ENCODE peak calls at places on chromosomes 12 and 14, in nine cellular contexts. One of them, this sample, is unnamed.
A peak's percentile ranks its signal among the peaks of the same experiment; 100 is the strongest.

GRCh38 chr12:96752211-96752610 is 154.8 kb upstream of the NEDD1 start:
- DNase-seq in hepatocyte: no peak
- DNase-seq in OCI-LY7: no peak
- DNase-seq in GM23338: no peak
- DNase-seq in MM.1S: no peak
- DNase-seq in neural progenitor cell: no peak
- DNase-seq in HCT116: no peak
- DNase-seq in SK-N-SH: no peak
- DNase-seq in GM23248: no peak
- DNase-seq in this sample: no peak

GRCh38 chr14:33767721-33768457 is 183.0 kb downstream of the EGLN3 start:
- DNase-seq in GM23248: peak; percentile 44
- DNase-seq in hepatocyte: no peak
- DNase-seq in GM23338: no peak
- DNase-seq in neural progenitor cell: no peak
- DNase-seq in HCT116: no peak
- DNase-seq in OCI-LY7: no peak
- DNase-seq in SK-N-SH: no peak
- DNase-seq in MM.1S: no peak
- DNase-seq in this sample: no peak

GRCh38 chr12:104793280-104793679 is 164.8 kb downstream of the SLC41A2 start:
- DNase-seq in GM23338: no peak
- DNase-seq in neural progenitor cell: no peak
- DNase-seq in SK-N-SH: no peak
- DNase-seq in MM.1S: no peak
- DNase-seq in OCI-LY7: no peak
- DNase-seq in HCT116: no peak
- DNase-seq in hepatocyte: no peak
- DNase-seq in GM23248: peak; percentile 92
- DNase-seq in this sample: no peak

GRCh38 chr12:97556201-97556824 is 93.7 kb downstream of the RMST start:
- DNase-seq in SK-N-SH: peak; percentile 33
- DNase-seq in hepatocyte: peak; percentile 19
- DNase-seq in MM.1S: no peak
- DNase-seq in neural progenitor cell: peak; percentile 31
- DNase-seq in HCT116: no peak
- DNase-seq in GM23338: peak; percentile 35
- DNase-seq in GM23248: peak; percentile 13
- DNase-seq in OCI-LY7: peak; percentile 1
- DNase-seq in this sample: peak; percentile 84

GRCh38 chr12:89350661-89351488 is 1.4 kb downstream of the DUSP6 start:
- DNase-seq in HCT116: no peak
- DNase-seq in GM23338: no peak
- DNase-seq in GM23248: peak; percentile 42
- DNase-seq in SK-N-SH: no peak
- DNase-seq in OCI-LY7: no peak
- DNase-seq in MM.1S: peak; percentile 66
- DNase-seq in hepatocyte: peak; percentile 16
- DNase-seq in neural progenitor cell: peak; percentile 31
- DNase-seq in this sample: no peak

GRCh38 chr12:104859144-104859543 is 98.9 kb downstream of the SLC41A2 start:
- DNase-seq in neural progenitor cell: no peak
- DNase-seq in GM23248: peak; percentile 66
- DNase-seq in SK-N-SH: no peak
- DNase-seq in OCI-LY7: no peak
- DNase-seq in GM23338: no peak
- DNase-seq in HCT116: no peak
- DNase-seq in hepatocyte: no peak
- DNase-seq in MM.1S: no peak
- DNase-seq in this sample: peak; percentile 94

GRCh38 chr14:26281280-26281998 is 316.4 kb downstream of the NOVA1 start:
- DNase-seq in MM.1S: no peak
- DNase-seq in HCT116: no peak
- DNase-seq in hepatocyte: peak; percentile 37
- DNase-seq in GM23248: peak; percentile 86
- DNase-seq in GM23338: peak; percentile 75
- DNase-seq in neural progenitor cell: no peak
- DNase-seq in SK-N-SH: no peak
- DNase-seq in OCI-LY7: no peak
- DNase-seq in this sample: peak; percentile 82

GRCh38 chr12:49866859-49867579 is 24.1 kb upstream of the BCDIN3D start:
- DNase-seq in MM.1S: peak; percentile 58
- DNase-seq in OCI-LY7: peak; percentile 77
- DNase-seq in neural progenitor cell: peak; percentile 79
- DNase-seq in GM23338: peak; percentile 90
- DNase-seq in SK-N-SH: peak; percentile 89
- DNase-seq in hepatocyte: peak; percentile 83
- DNase-seq in GM23248: peak; percentile 69
- DNase-seq in HCT116: peak; percentile 52
- DNase-seq in this sample: peak; percentile 87

GRCh38 chr12:124379379-124379937 is 84.6 kb downstream of the RFLNA start:
- DNase-seq in neural progenitor cell: no peak
- DNase-seq in OCI-LY7: no peak
- DNase-seq in GM23248: no peak
- DNase-seq in MM.1S: no peak
- DNase-seq in SK-N-SH: no peak
- DNase-seq in GM23338: no peak
- DNase-seq in hepatocyte: no peak
- DNase-seq in HCT116: no peak
- DNase-seq in this sample: no peak

GRCh38 chr12:124380793-124381453 is 86.0 kb downstream of the RFLNA start:
- DNase-seq in HCT116: no peak
- DNase-seq in OCI-LY7: no peak
- DNase-seq in MM.1S: no peak
- DNase-seq in neural progenitor cell: no peak
- DNase-seq in GM23248: no peak
- DNase-seq in SK-N-SH: no peak
- DNase-seq in hepatocyte: no peak
- DNase-seq in GM23338: no peak
- DNase-seq in this sample: peak; percentile 51

GRCh38 chr12:124381454-124382207 is 86.7 kb downstream of the RFLNA start:
- DNase-seq in GM23338: no peak
- DNase-seq in hepatocyte: peak; percentile 47
- DNase-seq in GM23248: peak; percentile 90
- DNase-seq in SK-N-SH: no peak
- DNase-seq in MM.1S: no peak
- DNase-seq in OCI-LY7: no peak
- DNase-seq in neural progenitor cell: no peak
- DNase-seq in HCT116: no peak
- DNase-seq in this sample: peak; percentile 91

GRCh38 chr12:124377981-124378509 is 83.2 kb downstream of the RFLNA start:
- DNase-seq in GM23338: no peak
- DNase-seq in neural progenitor cell: no peak
- DNase-seq in OCI-LY7: no peak
- DNase-seq in SK-N-SH: no peak
- DNase-seq in HCT116: no peak
- DNase-seq in hepatocyte: no peak
- DNase-seq in GM23248: no peak
- DNase-seq in MM.1S: no peak
- DNase-seq in this sample: no peak

DNA sequence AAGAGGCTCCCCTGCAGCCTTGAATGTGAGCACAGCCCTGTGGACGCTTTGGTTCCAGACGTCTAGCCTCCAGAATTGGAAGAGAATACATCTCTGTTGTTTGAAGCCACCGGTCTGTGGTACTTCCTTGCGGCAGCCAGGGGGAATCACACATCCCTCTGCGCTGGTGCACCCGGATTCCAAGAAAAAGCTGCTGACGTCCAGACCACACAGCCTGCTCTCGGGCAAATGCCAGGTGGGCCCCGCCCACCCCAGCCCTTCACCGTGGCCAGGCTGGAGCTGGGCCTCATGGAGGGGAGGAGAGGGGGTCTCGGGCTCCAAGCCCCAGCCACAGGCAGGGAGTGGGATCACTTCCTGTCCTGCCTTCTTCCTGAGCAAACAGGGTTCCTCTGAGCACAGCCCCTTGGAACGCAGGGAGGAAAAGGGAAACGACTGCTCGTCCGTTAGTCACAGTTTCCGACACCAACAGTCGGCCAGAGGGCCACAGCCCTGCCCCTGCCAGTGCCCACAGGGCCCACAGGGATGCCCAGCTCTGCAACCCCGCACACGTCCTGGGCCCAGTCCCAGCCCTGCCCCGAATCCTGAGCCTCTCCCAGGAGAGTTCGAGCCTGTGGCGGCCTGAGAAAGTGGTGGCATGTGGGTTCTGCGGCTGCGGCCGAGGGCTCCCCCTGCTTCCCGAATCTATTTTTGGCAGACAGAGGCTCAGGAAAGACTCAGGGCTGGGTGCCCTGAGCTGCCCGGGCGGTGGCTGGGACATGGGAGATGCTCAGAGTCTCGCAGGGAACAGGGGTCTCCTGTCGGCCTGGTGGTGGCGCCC is 85.3 kb downstream of the RFLNA start:
- DNase-seq in HCT116: no peak
- DNase-seq in SK-N-SH: no peak
- DNase-seq in MM.1S: no peak
- DNase-seq in hepatocyte: peak; percentile 73
- DNase-seq in GM23338: no peak
- DNase-seq in GM23248: peak; percentile 97
- DNase-seq in OCI-LY7: no peak
- DNase-seq in neural progenitor cell: peak; percentile 48
- DNase-seq in this sample: peak; percentile 97
- TF ChIP-seq EZH2phosphoT487 in HCT116: no peak
- TF ChIP-seq EZH2phosphoT487 in SK-N-SH: no peak
- TF ChIP-seq EZH2phosphoT487 in MM.1S: no peak
- TF ChIP-seq EZH2phosphoT487 in hepatocyte: no peak
- TF ChIP-seq EZH2phosphoT487 in GM23338: no peak
- TF ChIP-seq EZH2phosphoT487 in GM23248: no peak
- TF ChIP-seq EZH2phosphoT487 in OCI-LY7: no peak
- TF ChIP-seq EZH2phosphoT487 in neural progenitor cell: no peak
- TF ChIP-seq EZH2phosphoT487 in this sample: no peak

GRCh38 chr14:53881921-53882320 is 74.7 kb downstream of the BMP4 start:
- DNase-seq in HCT116: no peak
- DNase-seq in hepatocyte: no peak
- DNase-seq in neural progenitor cell: no peak
- DNase-seq in GM23338: no peak
- DNase-seq in OCI-LY7: no peak
- DNase-seq in SK-N-SH: no peak
- DNase-seq in MM.1S: no peak
- DNase-seq in GM23248: no peak
- DNase-seq in this sample: no peak
- TF ChIP-seq EZH2phosphoT487 in HCT116: no peak
- TF ChIP-seq EZH2phosphoT487 in hepatocyte: no peak
- TF ChIP-seq EZH2phosphoT487 in neural progenitor cell: no peak
- TF ChIP-seq EZH2phosphoT487 in GM23338: no peak
- TF ChIP-seq EZH2phosphoT487 in OCI-LY7: no peak
- TF ChIP-seq EZH2phosphoT487 in SK-N-SH: no peak
- TF ChIP-seq EZH2phosphoT487 in MM.1S: no peak
- TF ChIP-seq EZH2phosphoT487 in GM23248: no peak
- TF ChIP-seq EZH2phosphoT487 in this sample: no peak

GRCh38 chr12:109697877-109698468 is 15.7 kb upstream of the FAM222A start:
- DNase-seq in neural progenitor cell: peak; percentile 39
- DNase-seq in HCT116: no peak
- DNase-seq in hepatocyte: no peak
- DNase-seq in OCI-LY7: no peak
- DNase-seq in GM23338: no peak
- DNase-seq in MM.1S: no peak
- DNase-seq in GM23248: no peak
- DNase-seq in SK-N-SH: no peak
- DNase-seq in this sample: no peak

GRCh38 chr12:109702126-109702841 is 11.3 kb upstream of the FAM222A start:
- DNase-seq in hepatocyte: no peak
- DNase-seq in GM23338: no peak
- DNase-seq in neural progenitor cell: no peak
- DNase-seq in MM.1S: no peak
- DNase-seq in SK-N-SH: no peak
- DNase-seq in GM23248: no peak
- DNase-seq in HCT116: no peak
- DNase-seq in OCI-LY7: no peak
- DNase-seq in this sample: no peak

GRCh38 chr12:109698820-109699219 is 14.8 kb upstream of the FAM222A start:
- DNase-seq in HCT116: no peak
- DNase-seq in GM23248: no peak
- DNase-seq in MM.1S: no peak
- DNase-seq in neural progenitor cell: no peak
- DNase-seq in GM23338: no peak
- DNase-seq in hepatocyte: no peak
- DNase-seq in OCI-LY7: no peak
- DNase-seq in SK-N-SH: no peak
- DNase-seq in this sample: no peak

GRCh38 chr12:109703684-109704083 is 9.9 kb upstream of the FAM222A start:
- DNase-seq in hepatocyte: no peak
- DNase-seq in MM.1S: no peak
- DNase-seq in HCT116: no peak
- DNase-seq in OCI-LY7: no peak
- DNase-seq in GM23248: no peak
- DNase-seq in GM23338: no peak
- DNase-seq in neural progenitor cell: no peak
- DNase-seq in SK-N-SH: no peak
- DNase-seq in this sample: no peak

DNA sequence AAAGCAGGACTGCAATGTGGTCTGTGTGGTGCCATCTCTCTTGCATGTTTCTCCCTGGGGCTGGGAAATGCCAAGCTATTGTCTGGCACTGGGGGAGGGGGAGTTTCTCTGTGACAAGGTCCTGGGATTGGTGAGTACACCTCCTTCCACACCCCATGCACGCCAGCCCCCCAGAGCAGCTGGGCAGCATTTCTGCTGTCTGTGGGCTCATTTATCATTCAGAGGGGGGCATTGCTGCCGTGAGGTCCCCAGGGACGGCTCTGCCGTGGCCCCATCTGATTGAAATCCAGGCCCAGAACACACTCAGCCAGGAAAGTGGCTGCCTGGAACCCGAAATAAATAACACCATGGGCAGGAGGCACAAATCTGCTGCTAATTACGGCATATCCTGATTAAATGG is 12.6 kb upstream of the FAM222A start:
- DNase-seq in neural progenitor cell: no peak
- DNase-seq in GM23248: no peak
- DNase-seq in GM23338: no peak
- DNase-seq in OCI-LY7: no peak
- DNase-seq in hepatocyte: no peak
- DNase-seq in SK-N-SH: peak; percentile 78
- DNase-seq in HCT116: no peak
- DNase-seq in MM.1S: no peak
- DNase-seq in this sample: no peak
- TF ChIP-seq EZH2phosphoT487 in neural progenitor cell: no peak
- TF ChIP-seq EZH2phosphoT487 in GM23248: no peak
- TF ChIP-seq EZH2phosphoT487 in GM23338: no peak
- TF ChIP-seq EZH2phosphoT487 in OCI-LY7: no peak
- TF ChIP-seq EZH2phosphoT487 in hepatocyte: no peak
- TF ChIP-seq EZH2phosphoT487 in SK-N-SH: no peak
- TF ChIP-seq EZH2phosphoT487 in HCT116: no peak
- TF ChIP-seq EZH2phosphoT487 in MM.1S: no peak
- TF ChIP-seq EZH2phosphoT487 in this sample: no peak

GRCh38 chr12:12784116-12784515 is 1.3 kb upstream of the APOLD1 start:
- DNase-seq in hepatocyte: no peak
- DNase-seq in OCI-LY7: no peak
- DNase-seq in MM.1S: no peak
- DNase-seq in neural progenitor cell: no peak
- DNase-seq in GM23248: no peak
- DNase-seq in HCT116: no peak
- DNase-seq in SK-N-SH: no peak
- DNase-seq in GM23338: no peak
- DNase-seq in this sample: no peak

GRCh38 chr12:12786716-12787601 is 1.5 kb downstream of the APOLD1 start:
- DNase-seq in neural progenitor cell: peak; percentile 40
- DNase-seq in hepatocyte: peak; percentile 92
- DNase-seq in MM.1S: peak; percentile 86
- DNase-seq in SK-N-SH: peak; percentile 97
- DNase-seq in OCI-LY7: no peak
- DNase-seq in GM23248: peak; percentile 94
- DNase-seq in GM23338: peak; percentile 86
- DNase-seq in HCT116: no peak
- DNase-seq in this sample: peak; percentile 77

GRCh38 chr12:12786371-12786715 is 884 bp downstream of the APOLD1 start:
- DNase-seq in MM.1S: peak; percentile 26
- DNase-seq in OCI-LY7: no peak
- DNase-seq in GM23248: no peak
- DNase-seq in SK-N-SH: no peak
- DNase-seq in neural progenitor cell: no peak
- DNase-seq in HCT116: no peak
- DNase-seq in hepatocyte: no peak
- DNase-seq in GM23338: no peak
- DNase-seq in this sample: no peak

GRCh38 chr12:12788131-12788530 is 2.7 kb downstream of the APOLD1 start:
- DNase-seq in hepatocyte: no peak
- DNase-seq in HCT116: no peak
- DNase-seq in SK-N-SH: no peak
- DNase-seq in GM23338: no peak
- DNase-seq in OCI-LY7: no peak
- DNase-seq in neural progenitor cell: no peak
- DNase-seq in MM.1S: no peak
- DNase-seq in GM23248: peak; percentile 23
- DNase-seq in this sample: no peak

GRCh38 chr12:12784911-12785814 is at the start of gene APOLD1:
- DNase-seq in GM23248: no peak
- DNase-seq in SK-N-SH: no peak
- DNase-seq in MM.1S: no peak
- DNase-seq in neural progenitor cell: peak; percentile 17
- DNase-seq in OCI-LY7: peak; percentile 16
- DNase-seq in hepatocyte: no peak
- DNase-seq in HCT116: no peak
- DNase-seq in GM23338: peak; percentile 69
- DNase-seq in this sample: no peak
- TF ChIP-seq EZH2phosphoT487 in GM23248: no peak
- TF ChIP-seq EZH2phosphoT487 in SK-N-SH: no peak
- TF ChIP-seq EZH2phosphoT487 in MM.1S: no peak
- TF ChIP-seq EZH2phosphoT487 in neural progenitor cell: no peak
- TF ChIP-seq EZH2phosphoT487 in OCI-LY7: no peak
- TF ChIP-seq EZH2phosphoT487 in hepatocyte: no peak
- TF ChIP-seq EZH2phosphoT487 in HCT116: no peak
- TF ChIP-seq EZH2phosphoT487 in GM23338: no peak
- TF ChIP-seq EZH2phosphoT487 in this sample: no peak